ENCODE peak calls at places on chromosomes 13 and 19, in four cellular contexts. Y, W, F and O are unnamed samples.
A peak's percentile ranks its signal among the peaks of the same experiment; 100 is the strongest.

GRCh38 chr19:35226748-35227147 is 1.8 kb downstream of the FAM187B start:
- DNase-seq in Y (no peak), W (no peak), F (no peak), O (no peak)

GRCh38 chr19:39518975-39519374 is 4.0 kb downstream of the SELENOV start:
- DNase-seq in Y (no peak), W (no peak), F (no peak), O (no peak)

GRCh38 chr13:30341815-30342570 is 34.6 kb upstream of the KATNAL1 start:
- DNase-seq in Y (peak; percentile 93), W (peak; percentile 70), F (no peak), O (peak; percentile 32)

GRCh38 chr19:30047355-30047895 is 105.4 kb downstream of the URI1 start:
- DNase-seq in Y (no peak), W (no peak), F (no peak), O (no peak)

GRCh38 chr13:108895220-108895704 is 265.9 kb downstream of the MYO16 start:
- DNase-seq in Y (no peak), W (no peak), F (no peak), O (no peak)

GRCh38 chr13:44605275-44605674 is 29.1 kb upstream of the TSC22D1 start:
- DNase-seq in Y (no peak), W (no peak), F (no peak), O (no peak)

GRCh38 chr13:21033224-21033855 is 28.0 kb downstream of the LATS2 start:
- DNase-seq in Y (peak; percentile 61), W (no peak), F (no peak), O (no peak)

GRCh38 chr13:99941086-99941485 is 30.5 kb downstream of the ZIC5 start:
- DNase-seq in Y (no peak), W (no peak), F (no peak), O (no peak)

GRCh38 chr19:6066661-6067646 is 43.3 kb downstream of the RFX2 start:
- DNase-seq in Y (peak; percentile 98), W (peak; percentile 85), F (no peak), O (no peak)

GRCh38 chr19:40623403-40624239 is 22.5 kb downstream of the LTBP4 start:
- DNase-seq in Y (no peak), W (no peak), F (no peak), O (peak; percentile 97)

GRCh38 chr19:10000171-10000826 is 10.0 kb downstream of the COL5A3 start:
- DNase-seq in Y (no peak), W (peak; percentile 61), F (peak; percentile 74), O (peak; percentile 78)

GRCh38 chr13:19959141-19959830 is 759 bp downstream of the ZMYM2 start:
- DNase-seq in Y (peak; percentile 56), W (peak; percentile 21), F (peak; percentile 31), O (peak; percentile 35)

GRCh38 chr13:110323172-110323851 is 16.2 kb downstream of the COL4A2 start:
- DNase-seq in Y (no peak), W (no peak), F (no peak), O (peak; percentile 98)

GRCh38 chr13:32947886-32948285 is 68.3 kb upstream of the KL start:
- DNase-seq in Y (no peak), W (no peak), F (no peak), O (no peak)

GRCh38 chr19:16429759-16430091 is 42.0 kb downstream of the EPS15L1 start:
- DNase-seq in Y (no peak), W (no peak), F (no peak), O (no peak)
- TF ChIP-seq POLR2A in Y (no peak), W (no peak), F (no peak), O (no peak)

GRCh38 chr19:21141787-21142464 is at the start of gene ZNF431:
- DNase-seq in Y (peak; percentile 95), W (peak; percentile 87), F (peak; percentile 43), O (peak; percentile 49)
- TF ChIP-seq POLR2A in Y (no peak), W (peak; percentile 67), F (peak; percentile 93), O (peak; percentile 72)

GRCh38 chr13:76474356-76474755 is 411.8 kb downstream of the KCTD12 start:
- DNase-seq in Y (no peak), W (no peak), F (no peak), O (no peak)

GRCh38 chr13:76471486-76471885 is 414.7 kb downstream of the KCTD12 start:
- DNase-seq in Y (no peak), W (no peak), F (no peak), O (no peak)

GRCh38 chr13:76473552-76474134 is 412.6 kb downstream of the KCTD12 start:
- DNase-seq in Y (peak; percentile 62), W (peak; percentile 59), F (peak; percentile 11), O (peak; percentile 21)

GRCh38 chr13:76472916-76473315 is 413.3 kb downstream of the KCTD12 start:
- DNase-seq in Y (no peak), W (no peak), F (no peak), O (no peak)

DNA sequence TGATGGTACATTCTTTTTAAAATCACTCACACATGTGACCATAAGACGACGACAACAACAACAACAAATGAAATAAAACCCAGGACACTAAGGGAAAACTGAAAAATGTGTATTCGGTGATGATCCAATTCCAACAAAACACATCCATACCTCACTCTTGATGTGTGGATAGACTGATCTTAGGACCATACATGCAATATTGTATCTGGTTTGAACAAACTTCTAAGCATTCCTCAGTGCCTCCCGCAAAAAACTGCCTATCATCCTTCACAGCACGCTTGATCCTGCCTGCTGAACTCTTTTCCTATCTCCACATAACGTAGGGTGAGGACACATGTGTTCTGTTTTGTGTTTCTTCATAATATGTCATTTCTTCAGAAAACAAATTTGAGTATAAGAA is 415.2 kb downstream of the KCTD12 start:
- DNase-seq in Y (no peak), W (no peak), F (no peak), O (no peak)
- TF ChIP-seq POLR2A in Y (no peak), W (peak; percentile 28), F (no peak), O (no peak)

GRCh38 chr19:2305424-2305823 is 2.5 kb downstream of the LINGO3 start:
- DNase-seq in Y (no peak), W (no peak), F (no peak), O (no peak)

GRCh38 chr19:2307518-2308012 is 389 bp downstream of the LINGO3 start:
- DNase-seq in Y (no peak), W (no peak), F (no peak), O (no peak)

GRCh38 chr19:2308114-2308556 is at the start of gene LINGO3:
- DNase-seq in Y (no peak), W (no peak), F (no peak), O (no peak)

GRCh38 chr19:2306971-2307370 is 983 bp downstream of the LINGO3 start:
- DNase-seq in Y (no peak), W (no peak), F (no peak), O (no peak)

GRCh38 chr19:2305974-2306806 is 1.8 kb downstream of the LINGO3 start:
- DNase-seq in Y (no peak), W (no peak), F (no peak), O (no peak)
- TF ChIP-seq POLR2A in Y (no peak), W (no peak), F (no peak), O (no peak)

GRCh38 chr19:53552001-53552721 is 14.2 kb downstream of the ZNF331 start:
- DNase-seq in Y (no peak), W (no peak), F (no peak), O (no peak)

GRCh38 chr19:53555352-53555751 is 17.4 kb downstream of the ZNF331 start:
- DNase-seq in Y (no peak), W (no peak), F (no peak), O (no peak)

GRCh38 chr19:53553865-53554791 is 16.2 kb downstream of the ZNF331 start:
- DNase-seq in Y (peak; percentile 92), W (peak; percentile 79), F (peak; percentile 58), O (peak; percentile 79)

GRCh38 chr19:53553159-53553558 is 15.2 kb downstream of the ZNF331 start:
- DNase-seq in Y (no peak), W (no peak), F (no peak), O (no peak)

GRCh38 chr19:53554804-53555203 is 16.9 kb downstream of the ZNF331 start:
- DNase-seq in Y (no peak), W (no peak), F (no peak), O (no peak)
- TF ChIP-seq POLR2A in Y (no peak), W (no peak), F (no peak), O (no peak)

GRCh38 chr19:13833330-13834265 is 38.4 kb downstream of the ZSWIM4 start:
- DNase-seq in Y (peak; percentile 97), W (peak; percentile 93), F (peak; percentile 99), O (peak; percentile 82)

GRCh38 chr19:13832096-13832495 is 36.9 kb downstream of the ZSWIM4 start:
- DNase-seq in Y (no peak), W (no peak), F (no peak), O (no peak)

GRCh38 chr19:13834308-13834790 is 39.1 kb downstream of the ZSWIM4 start:
- DNase-seq in Y (no peak), W (no peak), F (no peak), O (no peak)

GRCh38 chr19:13830761-13831481 is 35.7 kb downstream of the ZSWIM4 start:
- DNase-seq in Y (no peak), W (no peak), F (no peak), O (no peak)

GRCh38 chr19:13831560-13832056 is 36.4 kb downstream of the ZSWIM4 start:
- DNase-seq in Y (no peak), W (no peak), F (no peak), O (no peak)
- TF ChIP-seq POLR2A in Y (no peak), W (no peak), F (no peak), O (no peak)

DNA sequence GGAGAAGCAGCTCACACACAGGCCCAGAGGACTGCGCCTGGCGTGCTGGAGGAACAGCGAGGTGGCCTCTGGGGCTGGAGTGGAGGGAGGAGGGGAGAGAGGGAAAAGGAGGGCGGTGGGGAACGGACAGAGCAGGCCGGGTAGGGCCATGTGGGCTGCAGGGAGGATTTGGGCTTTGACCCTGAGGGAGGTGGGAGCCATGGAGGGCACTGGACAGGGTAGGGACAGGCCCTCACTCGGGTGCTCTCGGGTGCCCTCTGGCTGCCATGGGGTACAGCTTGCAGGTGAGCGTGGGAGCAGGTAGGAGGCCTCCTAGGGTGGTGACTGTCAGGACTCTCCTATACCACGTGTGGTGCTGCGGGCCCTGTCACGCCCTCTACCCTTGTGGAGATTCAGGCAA is 22.8 kb downstream of the PLIN4 start:
- DNase-seq in Y (no peak), W (no peak), F (no peak), O (no peak)
- TF ChIP-seq POLR2A in Y (no peak), W (no peak), F (no peak), O (no peak)

DNA sequence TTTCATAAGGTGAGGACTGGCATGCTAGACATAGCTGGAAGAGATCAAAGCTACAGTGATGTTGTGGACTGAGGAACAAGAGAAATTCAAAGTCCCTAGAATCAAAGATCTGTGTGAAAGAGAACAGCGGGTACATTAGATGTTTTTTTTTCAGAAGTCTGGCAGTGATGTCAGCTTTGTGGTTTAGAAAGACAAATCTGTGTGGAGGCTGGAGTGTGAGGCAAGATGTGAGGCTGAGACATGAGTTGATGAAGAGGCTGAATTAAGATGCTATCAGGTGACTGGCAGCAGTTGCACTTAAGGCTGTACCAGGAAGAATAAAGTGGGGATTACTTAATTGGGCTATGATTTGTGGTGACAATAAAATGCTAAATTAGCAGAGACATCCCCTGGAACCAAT is 46.5 kb downstream of the DNAJC3 start:
- DNase-seq in Y (no peak), W (no peak), F (no peak), O (no peak)
- TF ChIP-seq POLR2A in Y (no peak), W (no peak), F (no peak), O (no peak)